ENCODE peak calls at places on chromosomes 5 and 9, in five cellular contexts. X is activated naive CD8-positive, alpha-beta T cell treated with anti-CD3 and anti-CD28 coated beads for 36 hours; N is heart left ventricle; F is upper lobe of right lung; A is non-pigmented ciliary epithelial cell. Z is an unnamed sample.

GRCh38 chr9:92179286-92180002 is 64.2 kb upstream of the SPTLC1 start:
- DNase-seq in A (no peak), F (no peak), N (no peak), X (no peak), Z (peak)

GRCh38 chr5:178416919-178417318 is 173.3 kb downstream of the COL23A1 start:
- DNase-seq in X (no peak), F (no peak), N (no peak), A (peak), Z (peak)

GRCh38 chr5:36669015-36669651 is 62.7 kb downstream of the SLC1A3 start:
- DNase-seq in A (no peak), X (no peak), N (no peak), F (no peak), Z (no peak)

GRCh38 chr5:16888694-16889124 is 47.4 kb downstream of the MYO10 start:
- DNase-seq in N (no peak), A (no peak), X (no peak), F (no peak), Z (no peak)

GRCh38 chr5:93307557-93307956 is 273.5 kb downstream of the NR2F1-AS1 start:
- DNase-seq in X (no peak), A (peak), N (no peak), F (no peak), Z (no peak)

GRCh38 chr9:93256878-93257807 is 73.2 kb downstream of the WNK2 start:
- DNase-seq in F (peak), X (no peak), N (peak), A (no peak), Z (peak)

GRCh38 chr5:131795128-131795719 is 1.6 kb downstream of the FNIP1 start:
- DNase-seq in A (no peak), F (no peak), N (no peak), X (no peak), Z (no peak)

GRCh38 chr9:38724749-38725148 is 4.8 kb upstream of the FAM240B start:
- DNase-seq in F (no peak), X (no peak), A (no peak), N (no peak), Z (no peak)

GRCh38 chr9:77977210-77977611 is 54.4 kb downstream of the GNAQ start:
- DNase-seq in F (no peak), A (peak), X (peak), N (peak), Z (no peak)

GRCh38 chr5:95923918-95924559 is 37.6 kb downstream of the ELL2 start:
- DNase-seq in N (no peak), X (no peak), F (no peak), A (no peak), Z (no peak)

GRCh38 chr9:136803551-136804508 is 3.9 kb upstream of the RABL6 start:
- DNase-seq in N (no peak), F (no peak), X (no peak), A (no peak), Z (no peak)

GRCh38 chr9:128034821-128035764 is 32.0 kb downstream of the NAIF1 start:
- DNase-seq in F (peak), X (peak), N (peak), A (peak), Z (no peak)

GRCh38 chr9:98977813-98978212 is 34.1 kb downstream of the COL15A1 start:
- DNase-seq in F (no peak), N (no peak), A (no peak), X (no peak), Z (no peak)

GRCh38 chr5:172549708-172550095 is 91.4 kb upstream of the NEURL1B start:
- DNase-seq in A (no peak), N (no peak), X (no peak), F (peak), Z (no peak)

GRCh38 chr5:10334830-10335229 is 18.7 kb upstream of the MARCHF6 start:
- DNase-seq in A (no peak), F (no peak), X (no peak), N (no peak), Z (no peak)

GRCh38 chr5:148974638-148975330 is 88.1 kb downstream of the SH3TC2 start:
- DNase-seq in N (no peak), A (no peak), F (no peak), X (no peak), Z (no peak)

GRCh38 chr5:17340363-17340762 is 122.9 kb downstream of the BASP1 start:
- DNase-seq in N (no peak), A (no peak), X (no peak), F (no peak), Z (no peak)

GRCh38 chr5:38650540-38651275 is 94.3 kb upstream of the LIFR start:
- DNase-seq in N (no peak), X (no peak), F (no peak), A (no peak), Z (no peak)

GRCh38 chr9:123049589-123050222 is 16.2 kb downstream of the GPR21 start:
- DNase-seq in A (no peak), F (no peak), N (no peak), X (no peak), Z (no peak)

GRCh38 chr5:74112372-74112875 is 486.4 kb downstream of the ARHGEF28 start:
- DNase-seq in X (no peak), N (no peak), A (no peak), F (no peak), Z (no peak)

GRCh38 chr5:73796164-73797141 is 170.5 kb downstream of the ARHGEF28 start:
- DNase-seq in N (peak), X (peak), A (peak), F (peak), Z (no peak)

GRCh38 chr5:132011561-132012384 is at the start of gene ACSL6:
- DNase-seq in A (no peak), X (peak), N (peak), F (peak), Z (no peak)

GRCh38 chr5:115494570-115495289 is 49.8 kb downstream of the FEM1C start:
- DNase-seq in A (no peak), N (no peak), F (no peak), X (no peak), Z (no peak)

GRCh38 chr9:99135498-99135897 is 30.6 kb downstream of the TGFBR1 start:
- DNase-seq in F (no peak), N (no peak), A (no peak), X (no peak), Z (no peak)

GRCh38 chr5:35671516-35671915 is 53.9 kb downstream of the SPEF2 start:
- DNase-seq in N (no peak), X (no peak), F (no peak), A (no peak), Z (no peak)

GRCh38 chr5:34555699-34556513 is 100.2 kb upstream of the RAI14 start:
- DNase-seq in N (no peak), A (no peak), X (no peak), F (no peak), Z (no peak)

GRCh38 chr5:164962302-164962961 is 1457.0 kb downstream of the MAT2B start:
- DNase-seq in A (no peak), N (no peak), X (no peak), F (no peak), Z (no peak)

GRCh38 chr5:30040483-30041116 is 1152.9 kb upstream of the CDH6 start:
- DNase-seq in N (no peak), A (peak), F (no peak), X (no peak), Z (no peak)

GRCh38 chr5:89047591-89047990 is 164.6 kb upstream of the MEF2C start:
- DNase-seq in N (no peak), A (no peak), X (no peak), F (no peak), Z (no peak)

GRCh38 chr5:87243161-87243877 is 24.4 kb upstream of the RASA1 start:
- DNase-seq in A (peak), N (no peak), F (no peak), X (no peak), Z (no peak)

GRCh38 chr5:10934789-10935355 is 173.8 kb upstream of the DAP start:
- DNase-seq in F (no peak), A (no peak), X (no peak), N (no peak), Z (no peak)

GRCh38 chr5:179382486-179382885 is 37.2 kb upstream of the ADAMTS2 start:
- DNase-seq in N (no peak), F (no peak), A (no peak), X (no peak), Z (peak)

GRCh38 chr9:34197756-34198711 is 19.2 kb downstream of the UBAP1 start:
- DNase-seq in N (no peak), X (no peak), F (peak), A (no peak), Z (no peak)

GRCh38 chr5:37926732-37927131 is 86.9 kb upstream of the GDNF start:
- DNase-seq in A (no peak), X (no peak), N (no peak), F (no peak), Z (no peak)

GRCh38 chr5:160894-161540 is 30.3 kb upstream of the LRRC14B start:
- DNase-seq in N (no peak), A (no peak), X (no peak), F (peak), Z (peak)

GRCh38 chr9:114141553-114142548 is 13.5 kb upstream of the COL27A1 start:
- DNase-seq in N (no peak), A (peak), X (no peak), F (no peak), Z (no peak)

GRCh38 chr5:135063056-135063445 is 29.0 kb upstream of the PITX1 start:
- DNase-seq in A (no peak), X (no peak), F (no peak), N (no peak), Z (no peak)

GRCh38 chr5:163677092-163677491 is 171.7 kb downstream of the MAT2B start:
- DNase-seq in N (no peak), A (no peak), F (no peak), X (no peak), Z (no peak)